ENCODE peak calls at places on chromosomes 7 and 10, in six cellular contexts. L is pancreas, H is fibroblast of lung, O is left ventricle myocardium inferior, F is cardiac fibroblast, U is IMR-90. Z is an unnamed sample.

GRCh38 chr10:784377-784758 is 94.9 kb upstream of the DIP2C start:
- DNase-seq in L (peak; percentile 42), H (no peak), O (no peak), F (no peak), U (no peak), Z (no peak)

GRCh38 chr10:133162910-133163856 is 3.2 kb downstream of the KNDC1 start:
- DNase-seq in L (no peak), H (no peak), O (no peak), F (no peak), U (no peak), Z (no peak)

GRCh38 chr7:151245360-151246160 is 2.9 kb downstream of the SMARCD3 start:
- DNase-seq in L (no peak), H (no peak), O (no peak), F (peak; percentile 33), U (no peak), Z (no peak)

GRCh38 chr7:139594911-139595476 is 71.5 kb downstream of the CLEC2L start:
- DNase-seq in L (no peak), H (peak; percentile 34), O (no peak), F (no peak), U (no peak), Z (no peak)

GRCh38 chr7:36851382-36851781 is 127.1 kb upstream of the AOAH start:
- DNase-seq in L (no peak), H (no peak), O (no peak), F (no peak), U (no peak), Z (no peak)

GRCh38 chr7:13894956-13895355 is 94.5 kb downstream of the ETV1 start:
- DNase-seq in L (no peak), H (no peak), O (no peak), F (no peak), U (no peak), Z (no peak)

GRCh38 chr10:91493313-91493712 is 83.2 kb downstream of the HECTD2 start:
- DNase-seq in L (no peak), H (peak; percentile 53), O (no peak), F (peak; percentile 60), U (peak; percentile 63), Z (no peak)

GRCh38 chr7:7333610-7334009 is 151.3 kb downstream of the C1GALT1 start:
- DNase-seq in L (no peak), H (no peak), O (no peak), F (no peak), U (no peak), Z (no peak)

GRCh38 chr10:106078796-106079576 is 1085.5 kb downstream of the SORCS1 start:
- DNase-seq in L (no peak), H (peak; percentile 24), O (no peak), F (peak; percentile 39), U (no peak), Z (no peak)

GRCh38 chr7:94052398-94053180 is 48.4 kb upstream of the BET1 start:
- DNase-seq in L (no peak), H (no peak), O (no peak), F (no peak), U (no peak), Z (no peak)

GRCh38 chr7:46600340-46600739 is 679.3 kb upstream of the IGFBP3 start:
- DNase-seq in L (no peak), H (peak; percentile 2), O (peak; percentile 48), F (peak; percentile 89), U (peak; percentile 55), Z (no peak)

GRCh38 chr10:74437822-74438221 is 286.8 kb downstream of the ADK start:
- DNase-seq in L (no peak), H (peak; percentile 84), O (no peak), F (peak; percentile 40), U (peak; percentile 77), Z (peak; percentile 44)

GRCh38 chr7:155295511-155295910 is 2.2 kb upstream of the INSIG1 start:
- DNase-seq in L (no peak), H (no peak), O (no peak), F (no peak), U (no peak), Z (no peak)

GRCh38 chr10:127715782-127716378 is 21.1 kb upstream of the FOXI2 start:
- DNase-seq in L (no peak), H (peak; percentile 15), O (no peak), F (peak; percentile 16), U (no peak), Z (peak; percentile 4)

GRCh38 chr10:78316451-78316931 is 282.8 kb downstream of the RPS24 start:
- DNase-seq in L (no peak), H (peak; percentile 61), O (no peak), F (peak; percentile 53), U (peak; percentile 47), Z (no peak)

GRCh38 chr10:68301790-68302502 is 29.9 kb upstream of the HNRNPH3 start:
- DNase-seq in L (no peak), H (peak; percentile 58), O (no peak), F (peak; percentile 68), U (peak; percentile 75), Z (no peak)

GRCh38 chr7:32846630-32847225 is 44.8 kb downstream of the KBTBD2 start:
- DNase-seq in L (peak; percentile 71), H (peak; percentile 61), O (peak; percentile 91), F (peak; percentile 84), U (peak; percentile 63), Z (peak; percentile 7)

GRCh38 chr7:27064681-27065080 is 31.1 kb downstream of the HOXA1 start:
- DNase-seq in L (no peak), H (no peak), O (no peak), F (no peak), U (no peak), Z (no peak)

GRCh38 chr10:62893036-62893435 is 76.9 kb upstream of the EGR2 start:
- DNase-seq in L (no peak), H (no peak), O (no peak), F (no peak), U (no peak), Z (no peak)

GRCh38 chr7:1274121-1274875 is 41.6 kb downstream of the UNCX start:
- DNase-seq in L (no peak), H (no peak), O (no peak), F (no peak), U (no peak), Z (no peak)

GRCh38 chr7:1692500-1693418 is 22.7 kb downstream of the ELFN1 start:
- DNase-seq in L (no peak), H (no peak), O (no peak), F (no peak), U (no peak), Z (no peak)

GRCh38 chr7:10930551-10930950 is 43.1 kb upstream of the PHF14 start:
- DNase-seq in L (no peak), H (no peak), O (no peak), F (no peak), U (no peak), Z (no peak)

GRCh38 chr7:74482629-74483401 is 29.1 kb downstream of the GTF2IRD1 start:
- DNase-seq in L (no peak), H (peak; percentile 99), O (no peak), F (peak; percentile 95), U (peak; percentile 99), Z (peak; percentile 98)

GRCh38 chr10:131155218-131155902 is 156.2 kb downstream of the TCERG1L start:
- DNase-seq in L (no peak), H (no peak), O (no peak), F (no peak), U (no peak), Z (no peak)

GRCh38 chr10:131157899-131158298 is 153.6 kb downstream of the TCERG1L start:
- DNase-seq in L (no peak), H (no peak), O (no peak), F (no peak), U (no peak), Z (no peak)

GRCh38 chr10:131154306-131155025 is 157.1 kb downstream of the TCERG1L start:
- DNase-seq in L (no peak), H (no peak), O (no peak), F (no peak), U (no peak), Z (no peak)

GRCh38 chr10:131158695-131159094 is 152.8 kb downstream of the TCERG1L start:
- DNase-seq in L (no peak), H (no peak), O (no peak), F (no peak), U (no peak), Z (no peak)

GRCh38 chr10:131155903-131156285 is 155.6 kb downstream of the TCERG1L start:
- DNase-seq in L (no peak), H (no peak), O (no peak), F (no peak), U (no peak), Z (no peak)
- H3K4me3 ChIP-seq in L (no peak overlapping the region), H (no peak overlapping the region), O (no peak overlapping the region), F (no peak overlapping the region), U (no peak overlapping the region), Z (no peak overlapping the region)

GRCh38 chr10:118238573-118239240 is 103.4 kb downstream of the FAM204A start:
- DNase-seq in L (no peak), H (peak; percentile 12), O (no peak), F (no peak), U (peak; percentile 8), Z (no peak)
- H3K4me3 ChIP-seq in L (no peak overlapping the region), H (no peak overlapping the region), O (no peak overlapping the region), F (no peak overlapping the region), U (no peak overlapping the region), Z (no peak overlapping the region)

GRCh38 chr7:64515330-64515729 is 47.5 kb downstream of the ZNF680 start:
- DNase-seq in L (no peak), H (peak; percentile 41), O (no peak), F (peak; percentile 20), U (no peak), Z (no peak)
- H3K4me3 ChIP-seq in L (no peak overlapping the region), H (no peak overlapping the region), O (no peak overlapping the region), F (no peak overlapping the region), U (no peak overlapping the region), Z (no peak overlapping the region)

DNA sequence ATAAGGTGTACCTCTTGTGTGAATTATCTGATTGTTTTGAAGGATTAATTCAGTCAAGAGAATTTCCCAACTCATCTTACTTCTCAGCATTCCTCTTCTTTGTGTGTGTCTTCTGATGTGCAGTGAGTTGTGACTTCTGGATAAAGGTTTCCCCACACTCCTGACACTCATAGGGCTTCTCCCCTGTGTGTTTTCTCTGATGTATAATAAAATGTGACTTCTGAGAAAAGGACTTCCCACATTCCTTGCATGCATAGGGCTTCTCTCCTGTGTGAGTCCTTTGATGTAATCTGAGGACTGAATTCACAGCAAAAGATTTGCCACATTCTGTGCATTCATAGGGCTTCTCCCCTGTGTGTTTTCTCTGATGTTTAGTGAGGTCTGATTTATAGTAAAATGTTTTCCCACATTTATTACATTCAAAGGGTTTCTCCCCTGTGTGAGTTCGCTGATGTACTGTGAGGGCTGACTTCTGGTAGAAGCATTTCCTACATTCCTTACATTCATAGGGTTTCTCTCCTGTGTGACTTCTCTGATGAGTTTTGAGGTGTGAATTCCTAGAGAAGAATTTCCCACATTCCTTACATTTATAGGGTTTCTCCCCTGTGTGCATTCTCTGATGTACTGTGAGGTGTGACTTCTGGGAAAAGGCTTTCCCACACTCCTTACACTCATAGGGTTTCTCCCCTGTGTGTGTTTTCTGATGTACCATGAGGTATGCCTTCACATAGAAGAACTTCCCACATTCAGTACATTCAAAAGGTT is 24.2 kb downstream of the ZNF25 start:
- DNase-seq in L (no peak), H (no peak), O (no peak), F (no peak), U (peak; percentile 6), Z (peak; percentile 94)
- H3K4me3 ChIP-seq in L (no peak overlapping the region), H (no peak overlapping the region), O (no peak overlapping the region), F (no peak overlapping the region), U (no peak overlapping the region), Z (no peak overlapping the region)

GRCh38 chr10:17232276-17232987 is 4.4 kb downstream of the VIM start:
- DNase-seq in L (no peak), H (no peak), O (no peak), F (no peak), U (peak; percentile 34), Z (no peak)
- H3K4me3 ChIP-seq in L (no peak overlapping the region), H (peak overlapping the region; percentile 64), O (peak overlapping the region; percentile 90), F (peak overlapping the region; percentile 97), U (peak overlapping the region; percentile 33), Z (peak overlapping the region; percentile 87)

Z was measured in epithelial cell of proximal tubule.